ENCODE peak calls at places on chromosomes 3 and 15, in ten cellular contexts. P is frontal cortex; O is nephron progenitor cell; I is stimulated activated CD8-positive, alpha-beta memory T cell treated with anti-CD3 and anti-CD28 coated beads, Interleukin-4, amount 100 ng/mL, for 4 hours; Y is B cell; V is left ventricle myocardium superior; T is fibroblast of the conjunctiva; J is stimulated activated CD4-positive, alpha-beta T cell treated with anti-CD3 and anti-CD28 coated beads, Interleukin-1b, Interleukin-23, amount 100 ng/mL, for 1 hour; Q is fibroblast of pulmonary artery; S is iPS DF 19.7. B is an unnamed sample.
A peak's percentile ranks its signal among the peaks of the same experiment; 100 is the strongest.

GRCh38 chr15:89500397-89501270 is 4.3 kb upstream of the RHCG start:
- DNase-seq in Q (no peak), V (no peak), T (no peak), I (no peak), S (no peak), Y (no peak), O (no peak), J (no peak), P (no peak), B (no peak)

GRCh38 chr3:29280675-29281264 is at the start of gene RBMS3:
- DNase-seq in T (peak; percentile 96), O (peak; percentile 70), J (no peak), V (peak; percentile 84), Y (peak; percentile 21), Q (peak; percentile 98), P (peak; percentile 10), S (peak; percentile 70), I (no peak), B (peak; percentile 47)

GRCh38 chr3:61573441-61573840 is 12.1 kb downstream of the PTPRG start:
- DNase-seq in O (no peak), Q (no peak), S (no peak), I (no peak), V (no peak), J (no peak), P (no peak), Y (no peak), T (no peak), B (no peak)

GRCh38 chr3:55461896-55462295 is 25.2 kb downstream of the WNT5A start:
- DNase-seq in P (no peak), Y (no peak), T (no peak), O (no peak), I (no peak), Q (peak; percentile 69), S (no peak), J (no peak), V (no peak), B (no peak)

GRCh38 chr3:170689218-170689874 is 103.5 kb upstream of the SLC7A14 start:
- DNase-seq in P (no peak), V (no peak), S (peak; percentile 91), Q (peak; percentile 87), Y (no peak), J (no peak), O (no peak), I (no peak), T (peak; percentile 79), B (no peak)

GRCh38 chr15:62503451-62503850 is 338.4 kb upstream of the C2CD4B start:
- DNase-seq in Y (no peak), I (no peak), Q (peak; percentile 79), T (no peak), V (no peak), J (no peak), P (no peak), O (no peak), S (no peak), B (no peak)

GRCh38 chr3:114299421-114299820 is 5.6 kb downstream of the TIGIT start:
- DNase-seq in I (no peak), O (peak; percentile 11), P (no peak), Q (peak; percentile 36), J (no peak), S (no peak), T (no peak), Y (peak; percentile 48), V (no peak), B (no peak)

GRCh38 chr15:50685191-50685975 is 1.2 kb downstream of the TRPM7 start:
- DNase-seq in P (no peak), T (no peak), S (no peak), Q (peak; percentile 29), I (no peak), O (no peak), J (no peak), V (no peak), Y (no peak), B (no peak)

GRCh38 chr3:53776494-53777101 is 69.6 kb downstream of the CHDH start:
- DNase-seq in J (no peak), P (no peak), Y (no peak), I (no peak), Q (no peak), S (no peak), V (no peak), O (no peak), T (no peak), B (no peak)

GRCh38 chr15:39172380-39173281 is 408.2 kb upstream of the THBS1 start:
- DNase-seq in P (no peak), I (no peak), V (no peak), Y (no peak), S (no peak), J (no peak), Q (peak; percentile 76), O (no peak), T (no peak), B (no peak)

GRCh38 chr3:109338322-109338721 is 976 bp upstream of the DPPA4 start:
- DNase-seq in T (no peak), Q (no peak), O (no peak), I (no peak), S (no peak), Y (no peak), P (no peak), V (no peak), J (no peak), B (no peak)

GRCh38 chr15:36696191-36696590 is 116.8 kb downstream of the CDIN1 start:
- DNase-seq in P (no peak), Q (peak; percentile 42), V (no peak), T (no peak), J (no peak), S (no peak), O (no peak), I (no peak), Y (no peak), B (no peak)

GRCh38 chr3:172753125-172753524 is 2.6 kb downstream of the ECT2 start:
- DNase-seq in T (no peak), P (no peak), S (no peak), J (no peak), Y (no peak), Q (no peak), O (no peak), V (no peak), I (no peak), B (no peak)

GRCh38 chr3:29466442-29466841 is 185.6 kb downstream of the RBMS3 start:
- DNase-seq in O (no peak), V (no peak), I (no peak), Q (no peak), J (no peak), T (no peak), Y (no peak), P (no peak), S (no peak), B (no peak)

GRCh38 chr3:12624056-12624455 is 39.9 kb downstream of the RAF1 start:
- DNase-seq in O (no peak), I (no peak), V (no peak), Q (no peak), T (no peak), P (no peak), J (no peak), S (no peak), Y (no peak), B (no peak)

GRCh38 chr15:66586155-66586976 is 20.6 kb upstream of the LCTL start:
- DNase-seq in P (no peak), Y (no peak), T (no peak), S (no peak), O (no peak), J (no peak), V (no peak), I (no peak), Q (no peak), B (no peak)

GRCh38 chr3:123365450-123366143 is 83.3 kb downstream of the ADCY5 start:
- DNase-seq in S (no peak), I (no peak), Q (peak; percentile 11), P (no peak), T (no peak), O (peak; percentile 30), J (no peak), Y (no peak), V (no peak), B (no peak)

GRCh38 chr3:157087398-157088132 is 72.4 kb downstream of the CCNL1 start:
- DNase-seq in I (no peak), T (no peak), V (peak; percentile 48), O (no peak), P (no peak), S (no peak), Q (peak; percentile 57), Y (no peak), J (no peak), B (no peak)

GRCh38 chr3:179181993-179182551 is 33.9 kb downstream of the PIK3CA start:
- DNase-seq in O (no peak), S (no peak), V (no peak), P (no peak), Y (no peak), Q (peak; percentile 21), J (no peak), T (no peak), I (no peak), B (no peak)

GRCh38 chr3:83224101-83224868 is 1462.8 kb upstream of the GBE1 start:
- DNase-seq in T (no peak), V (no peak), P (no peak), J (no peak), I (no peak), Q (peak; percentile 85), O (no peak), S (no peak), Y (no peak), B (no peak)

GRCh38 chr15:79897701-79898113 is 893 bp upstream of the MTHFS start:
- DNase-seq in V (no peak), T (no peak), S (no peak), P (no peak), J (no peak), O (no peak), Q (no peak), I (no peak), Y (no peak), B (no peak)

GRCh38 chr15:36186376-36186775 is 393.1 kb upstream of the CDIN1 start:
- DNase-seq in Y (no peak), T (no peak), P (no peak), V (no peak), Q (peak; percentile 28), O (no peak), I (no peak), J (no peak), S (no peak), B (no peak)

GRCh38 chr3:123261666-123262065 is 59.9 kb downstream of the SEC22A start:
- DNase-seq in Q (no peak), P (no peak), S (no peak), V (no peak), J (no peak), T (no peak), O (no peak), I (no peak), Y (no peak), B (no peak)

GRCh38 chr3:17116007-17116659 is 231.4 kb downstream of the PLCL2 start:
- DNase-seq in I (no peak), P (no peak), Y (no peak), V (no peak), S (no peak), J (no peak), T (no peak), Q (no peak), O (no peak), B (no peak)

GRCh38 chr3:196619213-196619612 is 20.3 kb upstream of the NRROS start:
- DNase-seq in I (no peak), Y (no peak), S (no peak), T (no peak), J (no peak), Q (no peak), V (no peak), O (no peak), P (no peak), B (no peak)

GRCh38 chr15:96125681-96126080 is 204.8 kb upstream of the NR2F2 start:
- DNase-seq in S (no peak), I (no peak), J (no peak), P (no peak), Q (peak; percentile 13), Y (no peak), T (peak; percentile 30), V (no peak), O (no peak), B (no peak)

B was measured in GM06990.